ENCODE peak calls at places on chromosomes 4 and X, in ten cellular contexts. M, Z, C, S, R, Q, A, E, T and K are unnamed samples.
A peak's percentile ranks its signal among the peaks of the same experiment; 100 is the strongest.

GRCh38 chr4:177265729-177266128 is 43.9 kb upstream of the NEIL3 start:
- DNase-seq in M (no peak), Z (no peak), C (no peak), S (no peak), R (no peak), Q (no peak), A (no peak), E (no peak), T (no peak), K (no peak)

GRCh38 chr4:183495182-183495581 is 9.7 kb upstream of the ING2 start:
- DNase-seq in M (no peak), Z (no peak), C (no peak), S (no peak), R (no peak), Q (no peak), A (no peak), E (no peak), T (no peak), K (no peak)

GRCh38 chrX:94743478-94743877 is 1069.5 kb downstream of the FAM133A start:
- DNase-seq in M (no peak), Z (no peak), C (no peak), S (no peak), R (no peak), Q (no peak), A (no peak), E (no peak), T (no peak), K (no peak)

GRCh38 chr4:107304699-107305286 is 268.7 kb upstream of the DKK2 start:
- DNase-seq in M (no peak), Z (no peak), C (no peak), S (no peak), R (no peak), Q (no peak), A (no peak), E (no peak), T (no peak), K (no peak)

GRCh38 chr4:23855912-23856605 is 33.8 kb downstream of the PPARGC1A start:
- DNase-seq in M (no peak), Z (no peak), C (peak; percentile 80), S (no peak), R (no peak), Q (peak; percentile 43), A (no peak), E (no peak), T (no peak), K (no peak)

GRCh38 chr4:59553739-59554126 is 1646.4 kb upstream of the ADGRL3 start:
- DNase-seq in M (no peak), Z (no peak), C (peak; percentile 67), S (no peak), R (peak; percentile 12), Q (peak; percentile 32), A (no peak), E (no peak), T (no peak), K (no peak)

GRCh38 chr4:13921805-13922204 is 294.3 kb upstream of the BOD1L1 start:
- DNase-seq in M (no peak), Z (no peak), C (peak; percentile 66), S (no peak), R (no peak), Q (peak; percentile 82), A (no peak), E (no peak), T (no peak), K (no peak)

GRCh38 chr4:3340703-3341088 is 47.9 kb downstream of the RGS12 start:
- DNase-seq in M (no peak), Z (no peak), C (no peak), S (no peak), R (no peak), Q (no peak), A (no peak), E (no peak), T (no peak), K (no peak)

DNA sequence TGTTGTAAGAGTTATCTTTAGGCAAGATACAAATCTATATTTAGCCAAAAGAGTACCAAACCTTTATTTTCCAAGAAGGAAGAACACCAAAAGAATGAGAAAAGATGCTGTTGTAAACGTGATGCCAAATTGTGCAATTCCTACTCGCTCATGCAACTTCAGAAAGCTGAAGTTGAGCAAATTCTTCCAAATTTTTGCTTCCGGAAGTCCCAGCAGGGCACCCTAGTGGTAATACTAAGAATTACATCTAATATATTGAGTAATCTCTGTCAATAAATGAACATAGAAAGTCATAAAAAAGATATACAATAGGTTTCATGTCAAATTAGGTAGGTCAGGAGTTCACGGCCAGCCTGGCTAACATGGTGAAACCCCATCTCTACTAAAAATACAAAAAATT is 36.0 kb upstream of the SMARCAD1 start:
- DNase-seq in M (no peak), Z (no peak), C (no peak), S (no peak), R (no peak), Q (peak; percentile 4), A (no peak), E (no peak), T (no peak), K (no peak)
- TF ChIP-seq CTCF in M (peak; percentile 76), Z (no peak), C (peak; percentile 33), S (no peak), R (peak; percentile 39), Q (peak; percentile 42), A (no peak), E (no peak), T (peak; percentile 22), K (peak; percentile 14)

GRCh38 chrX:16838202-16839066 is 31.7 kb downstream of the RBBP7 start:
- DNase-seq in M (no peak), Z (no peak), C (peak; percentile 86), S (no peak), R (peak; percentile 42), Q (peak; percentile 81), A (peak; percentile 73), E (no peak), T (no peak), K (no peak)

GRCh38 chrX:16839852-16840460 is 30.2 kb downstream of the RBBP7 start:
- DNase-seq in M (no peak), Z (no peak), C (peak; percentile 70), S (no peak), R (no peak), Q (peak; percentile 83), A (no peak), E (no peak), T (no peak), K (no peak)

GRCh38 chrX:16839224-16839851 is 30.8 kb downstream of the RBBP7 start:
- DNase-seq in M (no peak), Z (no peak), C (no peak), S (no peak), R (no peak), Q (no peak), A (no peak), E (no peak), T (no peak), K (no peak)

GRCh38 chrX:16834811-16835210 is 35.4 kb downstream of the RBBP7 start:
- DNase-seq in M (no peak), Z (no peak), C (peak; percentile 75), S (no peak), R (no peak), Q (no peak), A (no peak), E (no peak), T (no peak), K (no peak)

DNA sequence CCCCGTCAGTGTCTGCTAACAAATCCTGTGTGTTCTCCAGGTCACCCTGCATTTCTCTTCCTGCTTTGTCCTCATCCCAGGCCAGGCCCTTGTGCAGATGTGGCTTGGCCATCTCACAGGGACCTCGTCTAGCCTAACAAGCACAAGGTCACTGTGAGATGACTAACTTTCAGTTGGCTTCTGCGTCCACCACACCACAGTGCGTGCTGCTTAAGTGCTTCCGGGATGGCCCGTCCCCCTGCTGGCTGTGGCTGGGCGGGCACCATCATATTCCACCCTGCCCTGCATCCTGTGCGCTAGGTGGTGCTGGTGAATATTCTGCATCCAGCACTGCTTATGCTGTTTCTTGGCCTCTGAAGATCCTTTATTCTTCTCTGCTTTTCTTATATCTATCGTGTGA is 33.8 kb downstream of the RBBP7 start:
- DNase-seq in M (peak; percentile 48), Z (no peak), C (no peak), S (no peak), R (no peak), Q (peak; percentile 41), A (no peak), E (no peak), T (no peak), K (no peak)
- TF ChIP-seq CTCF in M (peak; percentile 55), Z (no peak), C (peak; percentile 56), S (no peak), R (peak; percentile 60), Q (peak; percentile 29), A (peak; percentile 33), E (no peak), T (no peak), K (no peak)

GRCh38 chr4:112061418-112061817 is 83.8 kb upstream of the FAM241A start:
- DNase-seq in M (no peak), Z (no peak), C (no peak), S (no peak), R (no peak), Q (no peak), A (no peak), E (no peak), T (no peak), K (no peak)

GRCh38 chr4:112058433-112058832 is 86.8 kb upstream of the FAM241A start:
- DNase-seq in M (no peak), Z (no peak), C (no peak), S (no peak), R (no peak), Q (no peak), A (no peak), E (no peak), T (no peak), K (no peak)

GRCh38 chr4:112057479-112057878 is 87.8 kb upstream of the FAM241A start:
- DNase-seq in M (no peak), Z (no peak), C (no peak), S (no peak), R (no peak), Q (no peak), A (no peak), E (no peak), T (no peak), K (no peak)

GRCh38 chr4:112063260-112063659 is 82.0 kb upstream of the FAM241A start:
- DNase-seq in M (no peak), Z (no peak), C (no peak), S (no peak), R (no peak), Q (peak; percentile 19), A (no peak), E (no peak), T (no peak), K (no peak)

GRCh38 chr4:112060212-112060611 is 85.0 kb upstream of the FAM241A start:
- DNase-seq in M (no peak), Z (no peak), C (peak; percentile 10), S (no peak), R (no peak), Q (peak; percentile 54), A (no peak), E (no peak), T (no peak), K (no peak)
- TF ChIP-seq CTCF in M (peak; percentile 31), Z (peak; percentile 11), C (peak; percentile 58), S (no peak), R (peak; percentile 61), Q (peak; percentile 70), A (peak; percentile 27), E (no peak), T (peak; percentile 60), K (peak; percentile 51)

DNA sequence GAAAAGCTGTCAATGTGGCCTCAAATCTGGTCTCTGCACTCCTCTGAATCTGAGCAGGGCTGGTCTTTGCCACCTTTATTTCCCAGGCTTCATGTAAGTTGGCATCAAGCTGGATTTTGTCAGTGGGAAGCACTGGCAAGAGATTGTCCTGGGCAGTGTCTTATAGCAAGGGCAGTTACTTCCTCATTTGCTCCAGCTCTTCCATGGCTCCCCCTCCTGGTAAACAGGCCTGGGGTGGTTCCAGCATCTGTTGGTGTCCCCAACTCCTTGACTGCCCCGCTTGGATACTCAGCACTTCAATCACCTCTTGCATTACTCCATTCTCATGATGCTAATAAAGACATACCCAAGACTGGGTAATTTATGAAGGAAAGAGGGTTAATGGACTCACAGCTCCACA is 15.0 kb upstream of the REST start:
- DNase-seq in M (no peak), Z (no peak), C (no peak), S (no peak), R (no peak), Q (no peak), A (no peak), E (no peak), T (no peak), K (no peak)
- TF ChIP-seq CTCF in M (no peak), Z (no peak), C (no peak), S (no peak), R (no peak), Q (no peak), A (no peak), E (no peak), T (no peak), K (no peak)